ENCODE peak calls at places on chromosomes 3 and 15, in five cellular contexts. I, E, R, C and L are unnamed samples.

GRCh38 chr3:194494951-194495374 is 8.2 kb upstream of the ATP13A3 start:
- DNase-seq in I (no peak), R (no peak), E (no peak), C (no peak), L (no peak)

GRCh38 chr3:195754141-195754540 is 33.4 kb downstream of the MUC20 start:
- DNase-seq in E (no peak), C (no peak), R (no peak), I (no peak), L (no peak)

GRCh38 chr15:56038015-56038414 is 44.6 kb upstream of the NEDD4 start:
- DNase-seq in E (peak), C (no peak), R (no peak), I (no peak), L (no peak)

GRCh38 chr3:17258823-17259436 is 374.2 kb downstream of the PLCL2 start:
- DNase-seq in E (no peak), R (no peak), C (peak), I (peak), L (peak)

GRCh38 chr3:107855710-107856109 is 235.1 kb downstream of the CD47 start:
- DNase-seq in C (no peak), I (peak), R (no peak), E (no peak), L (no peak)

GRCh38 chr3:39177708-39178332 is 14.6 kb downstream of the XIRP1 start:
- DNase-seq in C (peak), E (peak), I (peak), R (peak), L (no peak)

GRCh38 chr3:128374746-128375445 is 91.8 kb downstream of the DNAJB8 start:
- DNase-seq in R (no peak), C (no peak), I (no peak), E (no peak), L (no peak)

GRCh38 chr3:135567223-135567622 is 398.3 kb upstream of the PPP2R3A start:
- DNase-seq in E (no peak), R (no peak), I (no peak), C (no peak), L (no peak)

GRCh38 chr3:127688416-127689265 is 15.9 kb downstream of the ABTB1 start:
- DNase-seq in R (no peak), C (peak), I (no peak), E (no peak), L (no peak)

GRCh38 chr3:22684739-22685138 is 518.4 kb upstream of the UBE2E2 start:
- DNase-seq in I (no peak), C (no peak), R (no peak), E (no peak), L (no peak)